ENCODE peak calls at places on chromosomes 6 and 20, in four cellular contexts. K is breast epithelium, R is psoas muscle, O is colonic mucosa. C is an unnamed sample.

GRCh38 chr6:56671651-56672461 is 29.2 kb upstream of the DST start:
- DNase-seq in K (no peak), R (peak; percentile 39), O (peak; percentile 56), C (no peak)

GRCh38 chr6:32973934-32974333 is 5.5 kb downstream of the BRD2 start:
- DNase-seq in K (no peak), R (no peak), O (peak; percentile 64), C (no peak)

GRCh38 chr20:3172933-3173581 is at the start of gene LZTS3:
- DNase-seq in K (peak; percentile 71), R (peak; percentile 71), O (peak; percentile 70), C (no peak)

GRCh38 chr6:75449625-75450206 is 43.9 kb downstream of the FILIP1 start:
- DNase-seq in K (no peak), R (no peak), O (no peak), C (no peak)

GRCh38 chr6:95364016-95364604 is 213.2 kb upstream of the MANEA start:
- DNase-seq in K (no peak), R (no peak), O (no peak), C (no peak)

GRCh38 chr20:47343007-47343472 is 13.5 kb downstream of the ZMYND8 start:
- DNase-seq in K (no peak), R (no peak), O (no peak), C (no peak)

GRCh38 chr6:22558288-22558882 is 11.0 kb upstream of the HDGFL1 start:
- DNase-seq in K (no peak), R (no peak), O (no peak), C (no peak)

GRCh38 chr6:168047841-168048723 is 30.9 kb downstream of the FRMD1 start:
- DNase-seq in K (no peak), R (no peak), O (no peak), C (no peak)

GRCh38 chr6:44257007-44257752 is at the start of gene SLC35B2:
- DNase-seq in K (peak; percentile 67), R (peak; percentile 72), O (peak; percentile 74), C (no peak)

GRCh38 chr20:33789109-33789857 is 21.9 kb upstream of the CHMP4B start:
- DNase-seq in K (peak; percentile 71), R (peak; percentile 32), O (peak; percentile 95), C (peak; percentile 97)

GRCh38 chr6:108847738-108848115 is 495 bp upstream of the ARMC2 start:
- DNase-seq in K (no peak), R (no peak), O (no peak), C (no peak)

GRCh38 chr6:116572162-116572561 is 858 bp downstream of the RWDD1 start:
- DNase-seq in K (no peak), R (peak; percentile 18), O (peak; percentile 41), C (no peak)

GRCh38 chr20:20017852-20018245 is 687 bp downstream of the NAA20 start:
- DNase-seq in K (no peak), R (no peak), O (no peak), C (no peak)

GRCh38 chr20:35395728-35396127 is 16.0 kb downstream of the UQCC1 start:
- DNase-seq in K (no peak), R (no peak), O (no peak), C (no peak)

GRCh38 chr6:143368426-143368825 is 82.1 kb downstream of the ADAT2 start:
- DNase-seq in K (no peak), R (no peak), O (no peak), C (no peak)

GRCh38 chr6:163834226-163834970 is 419.9 kb downstream of the QKI start:
- DNase-seq in K (no peak), R (no peak), O (no peak), C (no peak)

GRCh38 chr6:300026-300425 is 7.7 kb downstream of the DUSP22 start:
- DNase-seq in K (no peak), R (no peak), O (no peak), C (no peak)

GRCh38 chr6:49736017-49736508 is 8.1 kb downstream of the CRISP3 start:
- DNase-seq in K (no peak), R (no peak), O (no peak), C (no peak)

GRCh38 chr20:24634855-24635254 is 165.4 kb downstream of the SYNDIG1 start:
- DNase-seq in K (no peak), R (peak; percentile 20), O (no peak), C (no peak)

GRCh38 chr6:43807228-43808061 is 37.4 kb downstream of the VEGFA start:
- DNase-seq in K (no peak), R (peak; percentile 77), O (peak; percentile 58), C (no peak)

GRCh38 chr6:16090452-16090851 is 38.4 kb upstream of the MYLIP start:
- DNase-seq in K (no peak), R (no peak), O (no peak), C (no peak)

GRCh38 chr6:163381118-163381751 is 33.3 kb upstream of the QKI start:
- DNase-seq in K (no peak), R (no peak), O (no peak), C (no peak)

GRCh38 chr6:90120327-90120726 is 176.3 kb downstream of the BACH2 start:
- DNase-seq in K (no peak), R (no peak), O (no peak), C (no peak)

GRCh38 chr6:163820745-163821456 is 406.4 kb downstream of the QKI start:
- DNase-seq in K (no peak), R (peak; percentile 49), O (no peak), C (no peak)

GRCh38 chr6:125273965-125274364 is 27.8 kb downstream of the HDDC2 start:
- DNase-seq in K (no peak), R (no peak), O (peak; percentile 37), C (peak; percentile 86)

GRCh38 chr6:33705268-33705885 is 6.1 kb downstream of the UQCC2 start:
- DNase-seq in K (no peak), R (no peak), O (no peak), C (no peak)

GRCh38 chr20:39632757-39633156 is 670.6 kb downstream of the DHX35 start:
- DNase-seq in K (no peak), R (no peak), O (no peak), C (no peak)

GRCh38 chr20:39632176-39632575 is 670.0 kb downstream of the DHX35 start:
- DNase-seq in K (no peak), R (no peak), O (no peak), C (no peak)

GRCh38 chr20:39631557-39631956 is 669.4 kb downstream of the DHX35 start:
- DNase-seq in K (no peak), R (no peak), O (no peak), C (peak; percentile 45)

GRCh38 chr20:39630215-39630614 is 668.1 kb downstream of the DHX35 start:
- DNase-seq in K (no peak), R (no peak), O (no peak), C (no peak)

GRCh38 chr20:39633689-39634088 is 671.5 kb downstream of the DHX35 start:
- DNase-seq in K (no peak), R (no peak), O (no peak), C (no peak)
- H3K9me3 ChIP-seq in K (no peaks in the 10 kb centered on the region), R (no peaks in the 10 kb centered on the region), O (no peaks in the 10 kb centered on the region), C (no peaks in the 10 kb centered on the region)

DNA sequence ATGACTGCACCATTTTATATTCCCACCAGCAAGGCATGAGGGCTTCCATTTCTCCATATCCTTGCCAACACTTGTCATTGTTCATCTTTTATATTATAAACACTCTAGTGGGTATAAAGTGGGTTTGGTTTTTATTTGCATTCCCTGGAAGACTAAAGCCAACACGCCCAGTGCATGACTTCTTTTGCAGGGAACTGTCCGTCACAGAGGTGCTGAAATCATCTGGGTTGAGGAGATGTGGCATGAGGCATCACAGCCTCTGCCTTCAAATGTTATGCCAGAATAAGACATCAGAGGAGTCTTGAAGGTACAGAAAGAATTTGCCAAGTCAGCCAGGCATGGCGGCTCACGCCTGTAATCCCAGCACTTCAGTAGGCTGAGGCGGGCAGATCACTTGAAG is 29.9 kb upstream of the FAM210B start:
- DNase-seq in K (no peak), R (no peak), O (no peak), C (no peak)
- H3K9me3 ChIP-seq in K (no peaks in the 10 kb centered on the region), R (no peaks in the 10 kb centered on the region), O (no peaks in the 10 kb centered on the region), C (no peaks in the 10 kb centered on the region)

GRCh38 chr6:88142299-88142668 is 23.9 kb downstream of the CNR1 start:
- DNase-seq in K (no peak), R (no peak), O (no peak), C (no peak)
- H3K9me3 ChIP-seq in K (no peaks in the 10 kb centered on the region), R (no peaks in the 10 kb centered on the region), O (no peaks in the 10 kb centered on the region), C (no peaks in the 10 kb centered on the region)

GRCh38 chr6:140180306-140180705 is 805.9 kb upstream of the CITED2 start:
- DNase-seq in K (no peak), R (no peak), O (no peak), C (no peak)

GRCh38 chr6:140182819-140183218 is 808.4 kb upstream of the CITED2 start:
- DNase-seq in K (no peak), R (no peak), O (no peak), C (no peak)

GRCh38 chr6:140183881-140184280 is 809.4 kb upstream of the CITED2 start:
- DNase-seq in K (no peak), R (no peak), O (no peak), C (no peak)

DNA sequence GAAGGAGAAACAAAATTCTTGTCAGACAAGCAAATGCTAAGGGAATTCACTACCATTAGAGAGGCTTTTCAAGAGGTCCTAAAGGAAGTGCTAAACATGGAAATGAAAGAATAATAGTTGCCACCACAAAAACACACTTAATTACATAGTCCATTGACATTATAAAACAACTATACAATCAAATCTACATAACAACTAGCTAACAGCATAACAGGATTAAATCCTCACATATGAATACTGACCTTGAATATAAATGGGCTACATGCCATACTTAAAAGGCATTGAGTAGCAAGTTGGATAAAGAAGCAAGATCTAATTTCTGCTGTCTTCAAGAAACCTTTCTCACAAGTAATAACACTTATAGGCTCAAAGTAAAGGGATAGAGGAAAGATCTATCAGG is 811.5 kb upstream of the CITED2 start:
- DNase-seq in K (no peak), R (no peak), O (no peak), C (no peak)
- H3K9me3 ChIP-seq in K (peaks cover 13% of the 10 kb centered on the region), R (no peaks in the 10 kb centered on the region), O (no peaks in the 10 kb centered on the region), C (no peaks in the 10 kb centered on the region)

GRCh38 chr20:59858425-59858824 is 75.0 kb downstream of the SYCP2 start:
- DNase-seq in K (no peak), R (no peak), O (no peak), C (no peak)
- H3K9me3 ChIP-seq in K (peaks cover 6% of the 10 kb centered on the region), R (peaks cover 10% of the 10 kb centered on the region), O (no peaks in the 10 kb centered on the region), C (no peaks in the 10 kb centered on the region)

GRCh38 chr20:39968495-39968894 is 720.5 kb downstream of the MAFB start:
- DNase-seq in K (no peak), R (no peak), O (no peak), C (no peak)
- H3K9me3 ChIP-seq in K (no peaks in the 10 kb centered on the region), R (peaks cover 12% of the 10 kb centered on the region), O (no peaks in the 10 kb centered on the region), C (no peaks in the 10 kb centered on the region)

C was measured in keratinocyte.